ENCODE peak calls at places on chromosome 18, in five cellular contexts. One of them, this sample, is unnamed.
A peak's percentile ranks its signal among the peaks of the same experiment; 100 is the strongest.

GRCh38 chr18:27062802-27063201 is 122.3 kb downstream of the CHST9 start:
- DNase-seq in GM03348: no peak
- DNase-seq in adipocyte: no peak
- DNase-seq in NCI-H1694: no peak
- DNase-seq in RKO: no peak
- DNase-seq in this sample: no peak

GRCh38 chr18:67568166-67568565 is 51.6 kb upstream of the DSEL start:
- DNase-seq in adipocyte: no peak
- DNase-seq in RKO: no peak
- DNase-seq in GM03348: no peak
- DNase-seq in NCI-H1694: no peak
- DNase-seq in this sample: no peak

GRCh38 chr18:27921904-27922541 is 254.9 kb downstream of the CDH2 start:
- DNase-seq in GM03348: peak; percentile 23
- DNase-seq in RKO: peak; percentile 16
- DNase-seq in adipocyte: peak; percentile 48
- DNase-seq in NCI-H1694: no peak
- DNase-seq in this sample: peak; percentile 95

GRCh38 chr18:63511285-63511684 is 30.9 kb upstream of the SERPINB12 start:
- DNase-seq in adipocyte: peak; percentile 81
- DNase-seq in GM03348: peak; percentile 37
- DNase-seq in RKO: peak; percentile 32
- DNase-seq in NCI-H1694: no peak
- DNase-seq in this sample: peak; percentile 61

GRCh38 chr18:70310560-70311320 is 21.9 kb downstream of the SOCS6 start:
- DNase-seq in RKO: no peak
- DNase-seq in GM03348: no peak
- DNase-seq in NCI-H1694: no peak
- DNase-seq in adipocyte: no peak
- DNase-seq in this sample: no peak

GRCh38 chr18:75218064-75218463 is 7.5 kb downstream of the TSHZ1 start:
- DNase-seq in GM03348: no peak
- DNase-seq in adipocyte: no peak
- DNase-seq in RKO: no peak
- DNase-seq in NCI-H1694: peak; percentile 47
- DNase-seq in this sample: no peak

GRCh38 chr18:10113156-10114022 is 199.6 kb downstream of the VAPA start:
- DNase-seq in GM03348: peak; percentile 36
- DNase-seq in adipocyte: peak; percentile 33
- DNase-seq in NCI-H1694: no peak
- DNase-seq in RKO: no peak
- DNase-seq in this sample: no peak

GRCh38 chr18:32803571-32803970 is 30.7 kb upstream of the KLHL14 start:
- DNase-seq in NCI-H1694: peak; percentile 37
- DNase-seq in GM03348: no peak
- DNase-seq in RKO: no peak
- DNase-seq in adipocyte: no peak
- DNase-seq in this sample: no peak

GRCh38 chr18:23981369-23981768 is 33.2 kb upstream of the TTC39C start:
- DNase-seq in GM03348: no peak
- DNase-seq in adipocyte: no peak
- DNase-seq in RKO: no peak
- DNase-seq in NCI-H1694: no peak
- DNase-seq in this sample: no peak

GRCh38 chr18:72091369-72091768 is 452.8 kb downstream of the CBLN2 start:
- DNase-seq in NCI-H1694: no peak
- DNase-seq in GM03348: no peak
- DNase-seq in adipocyte: no peak
- DNase-seq in RKO: no peak
- DNase-seq in this sample: no peak

GRCh38 chr18:12843420-12844346 is 40.4 kb downstream of the PTPN2 start:
- DNase-seq in GM03348: no peak
- DNase-seq in RKO: no peak
- DNase-seq in NCI-H1694: no peak
- DNase-seq in adipocyte: no peak
- DNase-seq in this sample: no peak

GRCh38 chr18:3447035-3447894 is 2.7 kb upstream of the TGIF1 start:
- DNase-seq in GM03348: peak; percentile 44
- DNase-seq in adipocyte: peak; percentile 74
- DNase-seq in RKO: peak; percentile 66
- DNase-seq in NCI-H1694: no peak
- DNase-seq in this sample: peak; percentile 40

GRCh38 chr18:8952796-8953760 is 149.4 kb upstream of the NDUFV2 start:
- DNase-seq in RKO: no peak
- DNase-seq in GM03348: peak; percentile 90
- DNase-seq in adipocyte: peak; percentile 80
- DNase-seq in NCI-H1694: peak; percentile 44
- DNase-seq in this sample: peak; percentile 96

GRCh38 chr18:40813116-40813515 is 1141.9 kb upstream of the PIK3C3 start:
- DNase-seq in GM03348: no peak
- DNase-seq in adipocyte: peak; percentile 32
- DNase-seq in NCI-H1694: no peak
- DNase-seq in RKO: no peak
- DNase-seq in this sample: no peak

GRCh38 chr18:13461936-13462335 is 243.4 kb downstream of the LDLRAD4 start:
- DNase-seq in NCI-H1694: no peak
- DNase-seq in RKO: no peak
- DNase-seq in adipocyte: no peak
- DNase-seq in GM03348: no peak
- DNase-seq in this sample: no peak

GRCh38 chr18:75638597-75639467 is 211.3 kb upstream of the SMIM21 start:
- DNase-seq in adipocyte: no peak
- DNase-seq in GM03348: peak; percentile 54
- DNase-seq in RKO: no peak
- DNase-seq in NCI-H1694: no peak
- DNase-seq in this sample: peak; percentile 74

GRCh38 chr18:55780591-55781071 is 192.6 kb upstream of the TCF4 start:
- DNase-seq in NCI-H1694: no peak
- DNase-seq in adipocyte: no peak
- DNase-seq in RKO: no peak
- DNase-seq in GM03348: peak; percentile 56
- DNase-seq in this sample: no peak

GRCh38 chr18:63207825-63208224 is 111.7 kb downstream of the BCL2 start:
- DNase-seq in NCI-H1694: peak; percentile 12
- DNase-seq in GM03348: no peak
- DNase-seq in RKO: no peak
- DNase-seq in adipocyte: no peak
- DNase-seq in this sample: no peak

GRCh38 chr18:58850784-58851469 is 13.8 kb upstream of the ZNF532 start:
- DNase-seq in RKO: no peak
- DNase-seq in NCI-H1694: no peak
- DNase-seq in GM03348: no peak
- DNase-seq in adipocyte: no peak
- DNase-seq in this sample: no peak

GRCh38 chr18:36298113-36298701 is 694 bp downstream of the FHOD3 start:
- DNase-seq in NCI-H1694: no peak
- DNase-seq in RKO: no peak
- DNase-seq in GM03348: peak; percentile 67
- DNase-seq in adipocyte: peak; percentile 58
- DNase-seq in this sample: no peak

GRCh38 chr18:49082714-49083688 is 132.2 kb upstream of the SMAD7 start:
- DNase-seq in NCI-H1694: no peak
- DNase-seq in RKO: no peak
- DNase-seq in GM03348: no peak
- DNase-seq in adipocyte: no peak
- DNase-seq in this sample: no peak

GRCh38 chr18:80167331-80167730 is 58.3 kb downstream of the ADNP2 start:
- DNase-seq in NCI-H1694: no peak
- DNase-seq in RKO: no peak
- DNase-seq in adipocyte: no peak
- DNase-seq in GM03348: no peak
- DNase-seq in this sample: no peak

GRCh38 chr18:23406271-23406787 is 46.8 kb upstream of the RIOK3 start:
- DNase-seq in GM03348: peak; percentile 29
- DNase-seq in NCI-H1694: no peak
- DNase-seq in RKO: no peak
- DNase-seq in adipocyte: peak; percentile 25
- DNase-seq in this sample: peak; percentile 16

GRCh38 chr18:44777429-44778192 is 96.9 kb downstream of the SETBP1 start:
- DNase-seq in GM03348: no peak
- DNase-seq in adipocyte: no peak
- DNase-seq in NCI-H1694: no peak
- DNase-seq in RKO: no peak
- DNase-seq in this sample: no peak

GRCh38 chr18:49139726-49140125 is 189.0 kb upstream of the SMAD7 start:
- DNase-seq in adipocyte: no peak
- DNase-seq in GM03348: no peak
- DNase-seq in RKO: no peak
- DNase-seq in NCI-H1694: no peak
- DNase-seq in this sample: no peak

This sample was measured in HFFc6.